ENCODE peak calls at places on chromosomes 1 and 21, in four cellular contexts. B is erythroblast, N is putamen, T is myocyte. F is an unnamed sample.

GRCh38 chr1:203682401-203683383 is 56.1 kb downstream of the ATP2B4 start:
- DNase-seq in T (no peak), N (no peak), B (peak; percentile 88), F (no peak)

GRCh38 chr1:109969907-109970306 is 14.7 kb upstream of the AHCYL1 start:
- DNase-seq in N (no peak), B (no peak), T (no peak), F (no peak)

GRCh38 chr1:21590906-21591301 is 78.3 kb downstream of the RAP1GAP start:
- DNase-seq in N (no peak), B (no peak), T (no peak), F (no peak)

GRCh38 chr1:245153645-245154428 is 948 bp upstream of the KIF26B start:
- DNase-seq in T (peak; percentile 32), N (no peak), B (no peak), F (no peak)

GRCh38 chr21:39176312-39176711 is 6.9 kb downstream of the PSMG1 start:
- DNase-seq in N (no peak), B (no peak), T (peak; percentile 28), F (no peak)

GRCh38 chr1:26027716-26028489 is 6.3 kb downstream of the EXTL1 start:
- DNase-seq in N (peak; percentile 71), B (no peak), T (no peak), F (no peak)

GRCh38 chr1:48523541-48523940 is 51.5 kb upstream of the SPATA6 start:
- DNase-seq in N (no peak), B (no peak), T (no peak), F (no peak)

GRCh38 chr1:24237046-24237371 is 49.9 kb upstream of the IFNLR1 start:
- DNase-seq in T (no peak), B (no peak), N (no peak), F (no peak)

GRCh38 chr1:170620164-170620563 is 43.8 kb upstream of the PRRX1 start:
- DNase-seq in N (no peak), T (no peak), B (no peak), F (no peak)

GRCh38 chr1:235138821-235139220 is 10.2 kb upstream of the TOMM20 start:
- DNase-seq in N (no peak), T (peak; percentile 35), B (no peak), F (no peak)